ENCODE peak calls at places on chromosomes 12 and 14, in eight cellular contexts. X is ovary, B is uterus, K is body of pancreas, U is sigmoid colon, M is spleen, T is heart left ventricle, Y is H1. L is an unnamed sample. For H3K27me3, the result is how much of the 10 kb centered on the place peaks cover.

GRCh38 chr12:105352049-105352448 is 21.6 kb downstream of the C12orf75 start:
- DNase-seq in B (no peak), U (no peak), Y (no peak), M (no peak), K (no peak), T (no peak), X (no peak), L (no peak)

GRCh38 chr12:124472690-124473279 is 94.6 kb downstream of the NCOR2 start:
- DNase-seq in M (no peak), U (no peak), X (no peak), B (no peak), T (no peak), Y (no peak), K (no peak), L (no peak)

GRCh38 chr14:69464829-69465228 is 19.7 kb upstream of the PLEKHD1 start:
- DNase-seq in B (no peak), X (no peak), T (no peak), U (no peak), M (no peak), Y (no peak), K (no peak), L (no peak)

GRCh38 chr12:26292596-26292995 is 97.2 kb downstream of the SSPN start:
- DNase-seq in M (no peak), B (no peak), X (no peak), U (no peak), Y (no peak), K (no peak), T (no peak), L (no peak)

GRCh38 chr14:100132161-100132902 is 27.1 kb downstream of the DEGS2 start:
- DNase-seq in Y (no peak), U (no peak), K (no peak), B (peak), T (no peak), M (no peak), X (no peak), L (peak)

GRCh38 chr12:11706509-11707331 is 57.2 kb downstream of the ETV6 start:
- DNase-seq in M (no peak), X (no peak), Y (no peak), T (no peak), K (peak), U (no peak), B (no peak), L (no peak)

GRCh38 chr14:83594874-83595273 is 1935.1 kb upstream of the FLRT2 start:
- DNase-seq in B (no peak), U (no peak), X (no peak), K (no peak), T (no peak), Y (no peak), M (no peak), L (no peak)

GRCh38 chr14:89221109-89221508 is 195.9 kb downstream of the FOXN3 start:
- DNase-seq in X (no peak), M (no peak), B (no peak), K (no peak), U (no peak), Y (no peak), T (no peak), L (no peak)

GRCh38 chr14:65195042-65195719 is 92.9 kb upstream of the MAX start:
- DNase-seq in Y (no peak), K (no peak), X (no peak), M (no peak), T (no peak), B (no peak), U (no peak), L (no peak)

GRCh38 chr12:96501139-96501741 is 11.9 kb downstream of the CFAP54 start:
- DNase-seq in B (peak), Y (no peak), U (no peak), X (no peak), T (peak), M (peak), K (peak), L (no peak)

GRCh38 chr12:26692417-26692816 is 140.6 kb downstream of the ITPR2 start:
- DNase-seq in U (no peak), Y (no peak), B (no peak), T (no peak), X (no peak), K (no peak), M (no peak), L (no peak)

GRCh38 chr14:33347816-33348215 is 409.1 kb downstream of the NPAS3 start:
- DNase-seq in K (no peak), B (no peak), M (no peak), U (no peak), Y (no peak), X (no peak), T (no peak), L (no peak)

GRCh38 chr12:49974231-49974675 is 1.5 kb downstream of the AQP6 start:
- DNase-seq in U (peak), X (peak), Y (peak), M (peak), T (peak), B (peak), K (peak), L (peak)

GRCh38 chr12:19707948-19708409 is 268.7 kb downstream of the AEBP2 start:
- DNase-seq in M (no peak), X (no peak), Y (no peak), B (no peak), K (no peak), T (no peak), U (no peak), L (no peak)

GRCh38 chr14:54627718-54628345 is 60.9 kb downstream of the SAMD4A start:
- DNase-seq in T (peak), X (peak), M (peak), Y (no peak), U (no peak), B (peak), K (peak), L (peak)

GRCh38 chr14:103530390-103530789 is 1.4 kb downstream of the TRMT61A start:
- DNase-seq in K (no peak), X (no peak), U (peak), Y (peak), T (no peak), M (peak), B (no peak), L (no peak)

GRCh38 chr12:53995311-53996187 is 4.4 kb upstream of the HOXC9 start:
- DNase-seq in K (no peak), Y (peak), U (no peak), M (peak), X (no peak), T (no peak), B (no peak), L (no peak)

GRCh38 chr12:53993397-53994267 is 6.3 kb upstream of the HOXC9 start:
- DNase-seq in U (no peak), B (no peak), K (no peak), M (no peak), T (no peak), Y (no peak), X (no peak), L (no peak)

GRCh38 chr12:53996188-53996885 is 3.6 kb upstream of the HOXC9 start:
- DNase-seq in U (no peak), B (no peak), Y (peak), M (peak), T (no peak), X (no peak), K (no peak), L (no peak)

GRCh38 chr12:53994268-53994690 is 5.7 kb upstream of the HOXC9 start:
- DNase-seq in U (no peak), B (no peak), M (peak), X (no peak), Y (no peak), K (no peak), T (no peak), L (no peak)

GRCh38 chr12:53994691-53995310 is 5.2 kb upstream of the HOXC9 start:
- DNase-seq in T (no peak), K (no peak), B (no peak), Y (no peak), M (peak), X (no peak), U (no peak), L (no peak)
- H3K27me3 ChIP-seq in T (half or more), K (half or more), B (half or more), Y (half or more), M (half or more), X (under half), U (half or more), L (under half)

GRCh38 chr12:115357681-115358080 is 673.7 kb upstream of the TBX3 start:
- DNase-seq in Y (no peak), T (no peak), X (no peak), K (no peak), M (no peak), U (no peak), B (no peak), L (no peak)
- H3K4me3 ChIP-seq in Y (no peak), T (no peak), X (no peak), K (no peak), M (no peak), U (no peak), B (no peak), L (no peak)

DNA sequence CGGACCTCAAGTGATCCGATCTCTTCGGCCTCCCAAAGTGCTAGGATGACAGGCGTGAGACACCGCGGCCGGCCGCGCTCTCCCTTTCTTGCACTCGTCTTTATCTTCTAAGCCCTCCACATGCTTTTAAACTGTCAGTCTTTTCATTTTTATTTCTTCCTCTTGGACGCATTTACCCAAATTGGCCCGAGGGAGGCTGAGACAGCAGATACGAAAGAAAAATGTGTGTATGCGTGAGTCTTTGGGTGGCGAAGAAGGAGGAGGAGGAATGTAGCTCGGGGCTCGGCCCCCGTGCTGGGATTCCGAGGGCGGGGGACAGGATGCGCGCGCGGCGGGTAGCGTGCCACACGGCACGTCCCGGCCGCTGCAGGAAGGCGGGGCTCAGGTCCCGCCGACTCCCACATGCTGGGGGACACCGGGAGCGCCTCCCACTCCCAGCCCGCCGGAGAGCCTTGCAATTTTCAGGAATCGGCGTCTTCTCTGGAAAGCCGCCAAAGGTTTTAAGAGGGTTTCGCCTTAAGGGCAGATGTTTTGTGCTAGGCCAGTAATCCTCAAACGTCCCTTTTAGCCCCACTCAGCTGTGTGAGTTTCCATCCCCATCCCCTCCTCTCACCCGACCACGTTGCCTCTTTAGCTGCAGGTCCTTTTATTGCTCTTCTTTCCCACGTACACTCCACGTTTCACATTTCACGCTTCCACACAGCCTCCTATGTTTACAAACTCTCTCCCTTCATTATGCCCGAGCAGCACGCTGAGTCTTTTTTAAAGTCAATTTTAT is 34.7 kb upstream of the SLC2A3 start:
- DNase-seq in U (peak), B (peak), T (peak), K (peak), M (peak), Y (peak), X (peak), L (peak)
- TF ChIP-seq POLR2A in U (peak), B (peak), T (no peak), K (peak), M (no peak), Y (peak), X (no peak), L (no peak)

GRCh38 chr12:52308807-52309425 is 12.3 kb downstream of the KRT83 start:
- DNase-seq in X (no peak), U (no peak), Y (no peak), K (no peak), T (no peak), B (no peak), M (peak), L (no peak)

GRCh38 chr12:52311282-52311643 is 9.9 kb downstream of the KRT83 start:
- DNase-seq in K (no peak), U (no peak), T (no peak), X (no peak), B (no peak), M (peak), Y (no peak), L (no peak)

GRCh38 chr12:52307836-52308806 is 13.1 kb downstream of the KRT83 start:
- DNase-seq in B (no peak), K (peak), T (peak), U (peak), Y (peak), M (peak), X (no peak), L (peak)

GRCh38 chr12:52312086-52312485 is 9.1 kb downstream of the KRT83 start:
- DNase-seq in T (no peak), B (no peak), Y (no peak), M (no peak), U (no peak), X (no peak), K (no peak), L (no peak)

GRCh38 chr12:52310622-52311281 is 10.4 kb downstream of the KRT83 start:
- DNase-seq in B (no peak), X (no peak), U (no peak), Y (no peak), M (peak), T (no peak), K (no peak), L (no peak)
- H3K27me3 ChIP-seq in B (under half), X (under half), U (under half), Y (under half), M (under half), T (under half), K (under half), L (under half)

GRCh38 chr12:111033281-111034147 is 113.1 kb upstream of the MYL2 start:
- DNase-seq in K (no peak), X (no peak), B (no peak), T (no peak), M (peak), U (no peak), Y (peak), L (peak)
- H3K4me3 ChIP-seq in K (no peak), X (no peak), B (no peak), T (peak), M (peak), U (peak), Y (peak), L (peak)

DNA sequence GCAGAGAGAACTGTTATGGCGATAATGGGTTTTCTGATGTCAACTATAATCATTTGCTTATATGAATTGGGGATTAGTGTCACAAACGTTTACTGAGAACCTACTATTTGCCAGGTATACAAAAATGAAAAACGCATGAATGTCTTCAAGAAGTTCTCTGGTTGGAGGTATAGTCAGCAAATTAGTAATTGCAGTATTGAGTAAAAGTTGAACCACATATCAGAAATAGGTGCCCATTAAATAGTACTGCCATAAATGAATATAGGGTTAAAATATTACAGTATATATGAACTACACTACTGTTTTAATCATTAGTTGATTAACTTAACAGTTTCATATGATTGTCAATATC is 60.0 kb downstream of the PTPRB start:
- DNase-seq in M (no peak), U (no peak), K (no peak), B (no peak), X (no peak), Y (no peak), T (no peak), L (no peak)
- TF ChIP-seq POLR2A in M (no peak), U (no peak), K (no peak), B (no peak), X (no peak), Y (no peak), T (no peak), L (no peak)

GRCh38 chr12:108134744-108135143 is 5.7 kb downstream of the WSCD2 start:
- DNase-seq in U (no peak), M (no peak), T (no peak), X (no peak), K (no peak), B (no peak), Y (no peak), L (no peak)

GRCh38 chr12:108135627-108136026 is 6.5 kb downstream of the WSCD2 start:
- DNase-seq in Y (no peak), K (no peak), T (no peak), M (no peak), X (no peak), B (no peak), U (no peak), L (no peak)

GRCh38 chr12:108131035-108131434 is 1.9 kb downstream of the WSCD2 start:
- DNase-seq in M (no peak), T (no peak), Y (no peak), B (no peak), X (no peak), U (no peak), K (no peak), L (no peak)

GRCh38 chr12:108131657-108132126 is 2.6 kb downstream of the WSCD2 start:
- DNase-seq in T (no peak), M (no peak), X (no peak), U (no peak), K (no peak), B (no peak), Y (no peak), L (no peak)

DNA sequence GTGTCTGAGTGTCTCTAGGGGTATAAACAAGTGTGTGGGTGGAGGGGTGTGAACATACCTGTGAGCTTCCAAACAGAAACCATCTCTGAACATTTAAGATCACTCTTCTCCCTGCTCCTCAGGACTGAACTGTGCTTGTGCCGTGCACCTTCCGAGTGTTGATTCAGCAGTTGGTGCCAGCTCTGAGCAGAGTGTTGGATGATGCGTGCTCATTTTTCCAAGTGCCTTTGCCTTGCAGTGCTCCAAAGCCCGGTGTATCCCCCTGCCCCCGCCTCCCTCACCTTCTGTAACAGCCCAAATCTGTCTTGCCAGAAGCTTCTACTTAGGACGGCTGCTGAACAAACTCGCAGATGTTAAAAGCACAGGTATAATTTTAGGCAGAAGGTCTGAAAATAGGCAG is 4.4 kb downstream of the WSCD2 start:
- DNase-seq in Y (no peak), M (no peak), T (no peak), X (no peak), U (no peak), B (no peak), K (no peak), L (no peak)
- H3K27me3 ChIP-seq in Y (under half), M (under half), T (under half), X (under half), U (under half), B (under half), K (under half), L (under half)